ENCODE peak calls at places on chromosomes 16 and 17, in eight cellular contexts. One of them, this sample, is unnamed.

GRCh38 chr17:68368387-68368786 is 77.1 kb downstream of the ARSG start:
- DNase-seq in cardiac muscle cell: no peak
- DNase-seq in Caco-2: no peak
- DNase-seq in HAP-1: no peak
- DNase-seq in skeletal muscle cell: no peak
- DNase-seq in HL-60: no peak
- DNase-seq in A549: no peak
- DNase-seq in kidney epithelial cell: no peak
- DNase-seq in this sample: no peak

GRCh38 chr16:56982695-56983094 is 6.7 kb upstream of the NLRC5 start:
- DNase-seq in cardiac muscle cell: no peak
- DNase-seq in Caco-2: no peak
- DNase-seq in HAP-1: no peak
- DNase-seq in skeletal muscle cell: no peak
- DNase-seq in HL-60: no peak
- DNase-seq in A549: no peak
- DNase-seq in kidney epithelial cell: no peak
- DNase-seq in this sample: no peak

GRCh38 chr16:68782198-68783174 is 45.4 kb downstream of the CDH1 start:
- DNase-seq in cardiac muscle cell: no peak
- DNase-seq in Caco-2: no peak
- DNase-seq in HAP-1: no peak
- DNase-seq in skeletal muscle cell: no peak
- DNase-seq in HL-60: peak
- DNase-seq in A549: no peak
- DNase-seq in kidney epithelial cell: no peak
- DNase-seq in this sample: no peak

GRCh38 chr17:21551081-21551881 is 141.0 kb upstream of the KCNJ18 start:
- DNase-seq in cardiac muscle cell: peak
- DNase-seq in Caco-2: peak
- DNase-seq in HAP-1: peak
- DNase-seq in skeletal muscle cell: peak
- DNase-seq in HL-60: peak
- DNase-seq in A549: peak
- DNase-seq in kidney epithelial cell: peak
- DNase-seq in this sample: peak

GRCh38 chr17:41734139-41734948 is at the start of gene HAP1:
- DNase-seq in cardiac muscle cell: peak
- DNase-seq in Caco-2: peak
- DNase-seq in HAP-1: peak
- DNase-seq in skeletal muscle cell: no peak
- DNase-seq in HL-60: no peak
- DNase-seq in A549: peak
- DNase-seq in kidney epithelial cell: no peak
- DNase-seq in this sample: no peak

GRCh38 chr17:29567362-29568330 is 809 bp upstream of the ABHD15 start:
- DNase-seq in cardiac muscle cell: peak
- DNase-seq in Caco-2: peak
- DNase-seq in HAP-1: peak
- DNase-seq in skeletal muscle cell: no peak
- DNase-seq in HL-60: peak
- DNase-seq in A549: peak
- DNase-seq in kidney epithelial cell: no peak
- DNase-seq in this sample: no peak

GRCh38 chr17:42879596-42879985 is 21.0 kb upstream of the G6PC1 start:
- DNase-seq in cardiac muscle cell: peak
- DNase-seq in Caco-2: no peak
- DNase-seq in HAP-1: no peak
- DNase-seq in skeletal muscle cell: no peak
- DNase-seq in HL-60: no peak
- DNase-seq in A549: no peak
- DNase-seq in kidney epithelial cell: no peak
- DNase-seq in this sample: no peak

GRCh38 chr17:41666336-41666680 is 22.4 kb upstream of the EIF1 start:
- DNase-seq in cardiac muscle cell: peak
- DNase-seq in Caco-2: peak
- DNase-seq in HAP-1: peak
- DNase-seq in skeletal muscle cell: no peak
- DNase-seq in HL-60: no peak
- DNase-seq in A549: peak
- DNase-seq in kidney epithelial cell: no peak
- DNase-seq in this sample: no peak

GRCh38 chr16:47734987-47735594 is 274.0 kb downstream of the PHKB start:
- DNase-seq in cardiac muscle cell: no peak
- DNase-seq in Caco-2: no peak
- DNase-seq in HAP-1: no peak
- DNase-seq in skeletal muscle cell: no peak
- DNase-seq in HL-60: no peak
- DNase-seq in A549: no peak
- DNase-seq in kidney epithelial cell: no peak
- DNase-seq in this sample: peak

GRCh38 chr17:32946375-32947135 is 18.6 kb downstream of the TMEM98 start:
- DNase-seq in cardiac muscle cell: no peak
- DNase-seq in Caco-2: no peak
- DNase-seq in HAP-1: no peak
- DNase-seq in skeletal muscle cell: no peak
- DNase-seq in HL-60: no peak
- DNase-seq in A549: no peak
- DNase-seq in kidney epithelial cell: no peak
- DNase-seq in this sample: no peak

GRCh38 chr17:29237476-29238132 is 9.1 kb upstream of the CRYBA1 start:
- DNase-seq in cardiac muscle cell: peak
- DNase-seq in Caco-2: no peak
- DNase-seq in HAP-1: no peak
- DNase-seq in skeletal muscle cell: no peak
- DNase-seq in HL-60: peak
- DNase-seq in A549: no peak
- DNase-seq in kidney epithelial cell: no peak
- DNase-seq in this sample: no peak

GRCh38 chr17:70613681-70614080 is 444.3 kb downstream of the KCNJ2 start:
- DNase-seq in cardiac muscle cell: no peak
- DNase-seq in Caco-2: no peak
- DNase-seq in HAP-1: no peak
- DNase-seq in skeletal muscle cell: no peak
- DNase-seq in HL-60: no peak
- DNase-seq in A549: no peak
- DNase-seq in kidney epithelial cell: no peak
- DNase-seq in this sample: no peak

GRCh38 chr16:81511371-81511770 is 66.8 kb downstream of the CMIP start:
- DNase-seq in cardiac muscle cell: peak
- DNase-seq in Caco-2: no peak
- DNase-seq in HAP-1: no peak
- DNase-seq in skeletal muscle cell: no peak
- DNase-seq in HL-60: no peak
- DNase-seq in A549: peak
- DNase-seq in kidney epithelial cell: peak
- DNase-seq in this sample: no peak

GRCh38 chr17:6714315-6714874 is 1.2 kb upstream of the SLC13A5 start:
- DNase-seq in cardiac muscle cell: no peak
- DNase-seq in Caco-2: no peak
- DNase-seq in HAP-1: no peak
- DNase-seq in skeletal muscle cell: no peak
- DNase-seq in HL-60: no peak
- DNase-seq in A549: peak
- DNase-seq in kidney epithelial cell: no peak
- DNase-seq in this sample: no peak

GRCh38 chr17:6713130-6713917 is at the start of gene SLC13A5:
- DNase-seq in cardiac muscle cell: peak
- DNase-seq in Caco-2: no peak
- DNase-seq in HAP-1: peak
- DNase-seq in skeletal muscle cell: no peak
- DNase-seq in HL-60: peak
- DNase-seq in A549: peak
- DNase-seq in kidney epithelial cell: no peak
- DNase-seq in this sample: no peak

GRCh38 chr17:6712058-6712853 is 913 bp downstream of the SLC13A5 start:
- DNase-seq in cardiac muscle cell: peak
- DNase-seq in Caco-2: no peak
- DNase-seq in HAP-1: no peak
- DNase-seq in skeletal muscle cell: no peak
- DNase-seq in HL-60: peak
- DNase-seq in A549: peak
- DNase-seq in kidney epithelial cell: peak
- DNase-seq in this sample: no peak

GRCh38 chr17:6712854-6713129 is 377 bp downstream of the SLC13A5 start:
- DNase-seq in cardiac muscle cell: no peak
- DNase-seq in Caco-2: no peak
- DNase-seq in HAP-1: no peak
- DNase-seq in skeletal muscle cell: no peak
- DNase-seq in HL-60: no peak
- DNase-seq in A549: no peak
- DNase-seq in kidney epithelial cell: no peak
- DNase-seq in this sample: no peak

GRCh38 chr17:6713918-6714271 is 726 bp upstream of the SLC13A5 start:
- DNase-seq in cardiac muscle cell: no peak
- DNase-seq in Caco-2: no peak
- DNase-seq in HAP-1: no peak
- DNase-seq in skeletal muscle cell: no peak
- DNase-seq in HL-60: no peak
- DNase-seq in A549: no peak
- DNase-seq in kidney epithelial cell: no peak
- DNase-seq in this sample: no peak
- H3K4me3 ChIP-seq in cardiac muscle cell: peak
- H3K4me3 ChIP-seq in Caco-2: no peak
- H3K4me3 ChIP-seq in HAP-1: peak
- H3K4me3 ChIP-seq in skeletal muscle cell: peak
- H3K4me3 ChIP-seq in HL-60: no peak
- H3K4me3 ChIP-seq in A549: peak
- H3K4me3 ChIP-seq in kidney epithelial cell: no peak
- H3K4me3 ChIP-seq in this sample: no peak

GRCh38 chr17:19410875-19411291 is at the start of gene RNF112:
- DNase-seq in cardiac muscle cell: peak
- DNase-seq in Caco-2: peak
- DNase-seq in HAP-1: no peak
- DNase-seq in skeletal muscle cell: no peak
- DNase-seq in HL-60: no peak
- DNase-seq in A549: no peak
- DNase-seq in kidney epithelial cell: no peak
- DNase-seq in this sample: no peak

GRCh38 chr17:19412984-19413383 is 2.0 kb downstream of the RNF112 start:
- DNase-seq in cardiac muscle cell: no peak
- DNase-seq in Caco-2: no peak
- DNase-seq in HAP-1: no peak
- DNase-seq in skeletal muscle cell: no peak
- DNase-seq in HL-60: no peak
- DNase-seq in A549: no peak
- DNase-seq in kidney epithelial cell: no peak
- DNase-seq in this sample: no peak

GRCh38 chr17:19412510-19412909 is 1.5 kb downstream of the RNF112 start:
- DNase-seq in cardiac muscle cell: no peak
- DNase-seq in Caco-2: no peak
- DNase-seq in HAP-1: no peak
- DNase-seq in skeletal muscle cell: no peak
- DNase-seq in HL-60: no peak
- DNase-seq in A549: no peak
- DNase-seq in kidney epithelial cell: no peak
- DNase-seq in this sample: no peak

GRCh38 chr17:19410101-19410500 is 931 bp upstream of the RNF112 start:
- DNase-seq in cardiac muscle cell: no peak
- DNase-seq in Caco-2: peak
- DNase-seq in HAP-1: no peak
- DNase-seq in skeletal muscle cell: no peak
- DNase-seq in HL-60: no peak
- DNase-seq in A549: no peak
- DNase-seq in kidney epithelial cell: no peak
- DNase-seq in this sample: no peak

GRCh38 chr17:19411641-19412040 is 609 bp downstream of the RNF112 start:
- DNase-seq in cardiac muscle cell: no peak
- DNase-seq in Caco-2: no peak
- DNase-seq in HAP-1: no peak
- DNase-seq in skeletal muscle cell: no peak
- DNase-seq in HL-60: no peak
- DNase-seq in A549: no peak
- DNase-seq in kidney epithelial cell: no peak
- DNase-seq in this sample: no peak
- H3K4me3 ChIP-seq in cardiac muscle cell: no peak
- H3K4me3 ChIP-seq in Caco-2: no peak
- H3K4me3 ChIP-seq in HAP-1: no peak
- H3K4me3 ChIP-seq in skeletal muscle cell: peak
- H3K4me3 ChIP-seq in HL-60: no peak
- H3K4me3 ChIP-seq in A549: no peak
- H3K4me3 ChIP-seq in kidney epithelial cell: no peak
- H3K4me3 ChIP-seq in this sample: no peak

DNA sequence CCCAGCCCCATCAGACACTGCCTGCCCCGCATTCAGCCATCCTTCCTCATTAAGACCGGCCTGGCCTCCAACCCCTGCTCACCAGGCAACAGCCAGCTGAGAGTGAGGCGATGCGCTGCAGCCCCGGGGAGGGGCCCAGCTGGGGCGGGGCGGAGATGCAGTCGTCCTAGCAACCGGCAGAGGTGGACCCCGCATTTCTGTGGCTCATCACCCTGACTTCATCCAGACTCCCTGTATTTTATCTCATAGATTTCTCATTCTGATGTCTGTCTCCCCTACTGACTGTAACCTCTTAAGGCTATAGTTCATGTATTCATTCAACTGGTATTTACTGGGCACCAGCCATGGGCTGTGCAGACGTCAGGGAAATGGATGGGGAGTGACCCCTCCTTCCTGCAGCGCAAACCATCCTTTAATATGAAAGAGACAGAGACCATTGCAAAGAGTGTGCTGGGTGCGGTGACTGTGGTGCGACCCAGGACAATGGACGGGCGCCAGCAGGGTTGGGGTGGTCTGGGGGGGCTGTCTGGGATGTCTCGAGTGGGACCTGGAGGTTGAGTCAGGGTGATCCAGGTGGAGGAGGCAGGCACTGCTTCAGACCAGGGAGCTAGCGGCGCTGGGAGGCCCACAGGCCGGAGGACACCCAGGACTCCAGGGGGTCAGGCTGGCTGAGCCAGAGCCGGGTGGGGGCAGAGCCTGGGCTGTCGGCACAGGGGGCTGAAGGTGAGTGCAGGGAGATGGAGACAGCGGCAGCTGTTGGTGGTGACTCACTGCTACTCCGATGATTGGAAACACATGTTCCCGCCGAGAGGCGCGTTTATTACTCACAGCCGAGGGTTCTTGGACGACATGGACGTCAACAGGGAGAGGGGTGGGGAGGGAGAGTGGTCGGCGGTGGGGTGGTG is 10.5 kb upstream of the TIMP2 start:
- DNase-seq in cardiac muscle cell: peak
- DNase-seq in Caco-2: no peak
- DNase-seq in HAP-1: no peak
- DNase-seq in skeletal muscle cell: peak
- DNase-seq in HL-60: no peak
- DNase-seq in A549: peak
- DNase-seq in kidney epithelial cell: peak
- DNase-seq in this sample: no peak
- H3K4me3 ChIP-seq in cardiac muscle cell: no peak
- H3K4me3 ChIP-seq in Caco-2: no peak
- H3K4me3 ChIP-seq in HAP-1: no peak
- H3K4me3 ChIP-seq in skeletal muscle cell: no peak
- H3K4me3 ChIP-seq in HL-60: no peak
- H3K4me3 ChIP-seq in A549: no peak
- H3K4me3 ChIP-seq in kidney epithelial cell: no peak
- H3K4me3 ChIP-seq in this sample: no peak

DNA sequence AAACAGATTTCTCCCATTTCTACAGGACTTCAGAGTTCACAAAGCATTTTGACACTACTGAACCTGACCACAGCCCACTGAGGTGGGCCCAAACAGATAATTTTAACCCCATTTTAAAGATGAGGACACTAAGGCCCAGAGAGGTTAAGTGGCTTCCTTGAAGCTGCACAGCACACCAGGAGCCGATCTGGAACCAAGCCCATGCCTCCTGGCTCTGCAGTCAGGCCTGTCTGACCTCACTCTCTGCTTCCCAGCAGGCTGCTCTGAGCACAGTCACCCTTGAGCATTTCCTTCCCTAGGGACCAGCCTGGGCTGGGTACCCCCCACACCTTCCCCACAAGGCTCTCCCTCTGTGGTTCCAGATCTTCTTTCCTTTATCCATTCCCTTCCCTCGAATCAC is 252.2 kb downstream of the ENGASE start:
- DNase-seq in cardiac muscle cell: no peak
- DNase-seq in Caco-2: no peak
- DNase-seq in HAP-1: no peak
- DNase-seq in skeletal muscle cell: no peak
- DNase-seq in HL-60: no peak
- DNase-seq in A549: no peak
- DNase-seq in kidney epithelial cell: no peak
- DNase-seq in this sample: no peak
- H3K4me3 ChIP-seq in cardiac muscle cell: no peak
- H3K4me3 ChIP-seq in Caco-2: no peak
- H3K4me3 ChIP-seq in HAP-1: no peak
- H3K4me3 ChIP-seq in skeletal muscle cell: no peak
- H3K4me3 ChIP-seq in HL-60: no peak
- H3K4me3 ChIP-seq in A549: no peak
- H3K4me3 ChIP-seq in kidney epithelial cell: no peak
- H3K4me3 ChIP-seq in this sample: no peak